ENCODE peak calls at places on chromosomes 3 and 15, in ten cellular contexts. R is colonic mucosa; V is fibroblast of lung; H is RWPE1; Z is CD8-positive, alpha-beta T cell; C is esophagus squamous epithelium; Y is coronary artery; N is GM12878; K is endothelial cell of umbilical vein; E is nephron progenitor cell. B is an unnamed sample.

GRCh38 chr3:6622260-6622659 is 238.7 kb upstream of the GRM7 start:
- DNase-seq in R (no peak), V (no peak), H (no peak), Z (no peak), C (no peak), Y (no peak), N (no peak), K (no peak), E (no peak), B (no peak)

GRCh38 chr3:9600597-9600996 is 47.0 kb upstream of the LHFPL4 start:
- DNase-seq in R (peak; percentile 73), V (peak; percentile 6), H (peak; percentile 14), Z (no peak), C (no peak), Y (no peak), N (no peak), K (no peak), E (peak; percentile 30), B (peak; percentile 62)

GRCh38 chr3:195094211-195094921 is 176.6 kb downstream of the XXYLT1 start:
- DNase-seq in R (no peak), V (no peak), H (no peak), Z (no peak), C (no peak), Y (no peak), N (peak; percentile 51), K (no peak), E (no peak), B (no peak)

GRCh38 chr3:113304856-113305540 is 93.6 kb downstream of the BOC start:
- DNase-seq in R (no peak), V (no peak), H (no peak), Z (no peak), C (no peak), Y (no peak), N (no peak), K (no peak), E (no peak), B (no peak)

GRCh38 chr3:30266536-30266935 is 339.9 kb upstream of the TGFBR2 start:
- DNase-seq in R (no peak), V (peak; percentile 86), H (no peak), Z (no peak), C (no peak), Y (no peak), N (no peak), K (no peak), E (no peak), B (no peak)

GRCh38 chr15:69595009-69595825 is 142.6 kb downstream of the RPLP1 start:
- DNase-seq in R (no peak), V (peak; percentile 51), H (no peak), Z (no peak), C (no peak), Y (peak; percentile 96), N (no peak), K (no peak), E (peak; percentile 64), B (peak; percentile 43)

GRCh38 chr3:81998139-81998755 is 236.8 kb upstream of the GBE1 start:
- DNase-seq in R (no peak), V (peak; percentile 70), H (no peak), Z (no peak), C (no peak), Y (no peak), N (no peak), K (peak; percentile 26), E (no peak), B (no peak)

GRCh38 chr15:70199124-70199482 is 101.4 kb upstream of the TLE3 start:
- DNase-seq in R (no peak), V (no peak), H (no peak), Z (no peak), C (no peak), Y (no peak), N (no peak), K (no peak), E (no peak), B (no peak)

GRCh38 chr3:152330565-152330964 is 61.8 kb downstream of the MBNL1 start:
- DNase-seq in R (no peak), V (no peak), H (no peak), Z (no peak), C (no peak), Y (no peak), N (no peak), K (peak; percentile 56), E (no peak), B (no peak)

GRCh38 chr3:152021951-152022461 is 148.6 kb downstream of the SUCNR1 start:
- DNase-seq in R (no peak), V (peak; percentile 70), H (peak; percentile 88), Z (no peak), C (no peak), Y (no peak), N (peak; percentile 13), K (peak; percentile 88), E (no peak), B (peak; percentile 72)

GRCh38 chr3:25313286-25313685 is 114.8 kb upstream of the RARB start:
- DNase-seq in R (no peak), V (no peak), H (no peak), Z (no peak), C (no peak), Y (no peak), N (no peak), K (no peak), E (no peak), B (no peak)

GRCh38 chr15:42145546-42146455 is 10.6 kb downstream of the PLA2G4F start:
- DNase-seq in R (no peak), V (no peak), H (no peak), Z (no peak), C (no peak), Y (peak; percentile 52), N (no peak), K (no peak), E (no peak), B (no peak)

GRCh38 chr15:34023932-34024331 is 15.1 kb downstream of the AVEN start:
- DNase-seq in R (no peak), V (peak; percentile 37), H (no peak), Z (no peak), C (no peak), Y (no peak), N (no peak), K (no peak), E (no peak), B (no peak)

GRCh38 chr15:50911641-50912040 is 3.2 kb downstream of the AP4E1 start:
- DNase-seq in R (no peak), V (no peak), H (no peak), Z (no peak), C (no peak), Y (no peak), N (no peak), K (no peak), E (no peak), B (no peak)

GRCh38 chr3:195872097-195872496 is 36.3 kb downstream of the TNK2 start:
- DNase-seq in R (no peak), V (no peak), H (no peak), Z (no peak), C (no peak), Y (no peak), N (no peak), K (no peak), E (no peak), B (no peak)

GRCh38 chr3:37309945-37310665 is 135.7 kb upstream of the LRRFIP2 start:
- DNase-seq in R (no peak), V (no peak), H (no peak), Z (no peak), C (no peak), Y (no peak), N (no peak), K (no peak), E (no peak), B (no peak)

GRCh38 chr3:94869059-94869547 is 806.2 kb downstream of the NSUN3 start:
- DNase-seq in R (no peak), V (no peak), H (no peak), Z (no peak), C (no peak), Y (no peak), N (no peak), K (no peak), E (no peak), B (no peak)

DNA sequence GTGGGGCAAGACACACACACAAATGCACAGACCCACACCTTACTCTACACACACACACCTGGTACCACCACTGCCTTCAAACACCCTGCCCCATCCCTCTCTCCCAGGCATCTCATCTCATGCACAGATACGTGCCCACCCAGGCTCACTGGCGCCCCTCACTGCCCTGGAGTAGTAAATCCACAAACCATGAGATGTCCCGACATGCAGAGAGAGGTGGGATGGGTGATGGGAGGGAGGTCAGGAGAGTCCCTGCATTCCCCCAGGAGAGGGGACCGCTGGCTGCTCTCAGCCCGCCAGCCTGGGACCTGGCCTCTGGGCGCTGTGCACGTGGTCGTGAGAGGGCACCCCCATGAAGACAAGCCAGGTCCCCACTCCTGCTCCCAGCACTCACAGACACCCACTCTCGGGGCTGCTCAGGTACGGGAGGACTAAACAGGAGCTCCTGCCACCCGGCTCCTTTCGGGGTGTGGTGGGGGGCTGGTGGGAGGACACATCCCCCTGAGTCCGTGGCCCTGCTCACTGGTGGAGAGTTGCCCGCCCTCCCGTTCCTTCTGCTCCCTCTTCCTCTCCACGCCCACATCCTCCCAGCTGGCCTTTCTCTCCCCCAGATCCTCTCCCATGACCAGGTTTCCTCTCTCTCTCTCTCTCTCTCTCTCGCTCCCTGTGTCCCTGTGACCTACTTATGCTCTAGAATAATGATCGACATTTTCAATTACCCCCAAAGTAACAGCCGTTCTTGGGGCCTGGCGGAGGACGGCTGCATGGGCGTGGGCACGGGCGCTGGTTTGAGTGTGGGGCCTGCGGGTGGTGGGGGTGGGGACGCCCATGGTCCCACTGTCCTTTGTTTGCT is 18.8 kb upstream of the CSPG4 start:
- DNase-seq in R (no peak), V (no peak), H (no peak), Z (no peak), C (no peak), Y (no peak), N (no peak), K (no peak), E (no peak), B (no peak)
- TF ChIP-seq CTCF in R (no peak), V (peak; percentile 10), H (no peak), Z (no peak), C (no peak), Y (no peak), N (no peak), K (peak; percentile 1), E (no peak), B (no peak)

GRCh38 chr3:46378426-46378942 is 7.7 kb downstream of the CCR5 start:
- DNase-seq in R (peak; percentile 79), V (peak; percentile 28), H (peak; percentile 27), Z (peak; percentile 55), C (no peak), Y (no peak), N (no peak), K (peak; percentile 56), E (peak; percentile 73), B (peak; percentile 76)
- TF ChIP-seq CTCF in R (peak; percentile 61), V (peak; percentile 81), H (peak; percentile 70), Z (peak; percentile 55), C (peak; percentile 47), Y (no peak), N (peak; percentile 77), K (peak; percentile 76), E (peak; percentile 67), B (peak; percentile 50)

GRCh38 chr3:137514853-137515252 is 249.3 kb upstream of the SOX14 start:
- DNase-seq in R (no peak), V (no peak), H (no peak), Z (no peak), C (no peak), Y (no peak), N (no peak), K (no peak), E (no peak), B (no peak)
- TF ChIP-seq CTCF in R (no peak), V (no peak), H (no peak), Z (no peak), C (no peak), Y (no peak), N (no peak), K (no peak), E (no peak), B (no peak)

GRCh38 chr3:190053919-190054672 is 66.6 kb downstream of the P3H2 start:
- DNase-seq in R (no peak), V (peak; percentile 85), H (peak; percentile 44), Z (no peak), C (no peak), Y (no peak), N (no peak), K (peak; percentile 34), E (no peak), B (no peak)
- TF ChIP-seq CTCF in R (no peak), V (no peak), H (no peak), Z (no peak), C (no peak), Y (no peak), N (no peak), K (no peak), E (no peak), B (no peak)